ENCODE peak calls at places on chromosome 4, in ten cellular contexts. One of them, this sample, is unnamed.

GRCh38 chr4:15374697-15375096 is 53.1 kb upstream of the C1QTNF7 start:
- DNase-seq in sigmoid colon: no peak
- DNase-seq in endodermal cell: no peak
- DNase-seq in lung: no peak
- DNase-seq in tibial nerve: no peak
- DNase-seq in A549: no peak
- DNase-seq in Caco-2: no peak
- DNase-seq in right lobe of liver: no peak
- DNase-seq in right atrium auricular region: no peak
- DNase-seq in kidney: no peak
- DNase-seq in this sample: no peak

GRCh38 chr4:129246850-129247542 is 151.0 kb downstream of the C4orf33 start:
- DNase-seq in A549: no peak
- DNase-seq in endodermal cell: no peak
- DNase-seq in right atrium auricular region: no peak
- DNase-seq in kidney: no peak
- DNase-seq in right lobe of liver: no peak
- DNase-seq in Caco-2: no peak
- DNase-seq in tibial nerve: no peak
- DNase-seq in lung: no peak
- DNase-seq in sigmoid colon: no peak
- DNase-seq in this sample: no peak

GRCh38 chr4:180335571-180335970 is 1907.6 kb upstream of the TENM3 start:
- DNase-seq in tibial nerve: no peak
- DNase-seq in right lobe of liver: no peak
- DNase-seq in sigmoid colon: no peak
- DNase-seq in Caco-2: no peak
- DNase-seq in lung: no peak
- DNase-seq in kidney: no peak
- DNase-seq in A549: no peak
- DNase-seq in right atrium auricular region: no peak
- DNase-seq in endodermal cell: no peak
- DNase-seq in this sample: no peak

GRCh38 chr4:150078996-150079581 is 844 bp downstream of the DCLK2 start:
- DNase-seq in endodermal cell: peak; percentile 81
- DNase-seq in A549: peak; percentile 69
- DNase-seq in Caco-2: peak; percentile 42
- DNase-seq in kidney: peak; percentile 86
- DNase-seq in tibial nerve: peak; percentile 13
- DNase-seq in right lobe of liver: peak; percentile 23
- DNase-seq in sigmoid colon: peak; percentile 77
- DNase-seq in lung: peak; percentile 31
- DNase-seq in right atrium auricular region: no peak
- DNase-seq in this sample: peak; percentile 54

GRCh38 chr4:142416711-142417275 is 429.3 kb downstream of the INPP4B start:
- DNase-seq in kidney: no peak
- DNase-seq in tibial nerve: no peak
- DNase-seq in lung: no peak
- DNase-seq in endodermal cell: no peak
- DNase-seq in right lobe of liver: no peak
- DNase-seq in Caco-2: no peak
- DNase-seq in right atrium auricular region: no peak
- DNase-seq in sigmoid colon: no peak
- DNase-seq in A549: no peak
- DNase-seq in this sample: no peak

GRCh38 chr4:166091146-166091545 is 218.1 kb downstream of the TLL1 start:
- DNase-seq in kidney: no peak
- DNase-seq in Caco-2: no peak
- DNase-seq in lung: no peak
- DNase-seq in right lobe of liver: no peak
- DNase-seq in sigmoid colon: no peak
- DNase-seq in endodermal cell: no peak
- DNase-seq in right atrium auricular region: no peak
- DNase-seq in A549: no peak
- DNase-seq in tibial nerve: no peak
- DNase-seq in this sample: no peak

GRCh38 chr4:120718979-120719566 is 203.5 kb downstream of the PRDM5 start:
- DNase-seq in endodermal cell: no peak
- DNase-seq in right lobe of liver: no peak
- DNase-seq in Caco-2: peak; percentile 46
- DNase-seq in kidney: no peak
- DNase-seq in tibial nerve: no peak
- DNase-seq in lung: no peak
- DNase-seq in A549: peak; percentile 19
- DNase-seq in sigmoid colon: no peak
- DNase-seq in right atrium auricular region: no peak
- DNase-seq in this sample: no peak

GRCh38 chr4:2927016-2927695 is 36.0 kb downstream of the NOP14 start:
- DNase-seq in endodermal cell: no peak
- DNase-seq in right atrium auricular region: no peak
- DNase-seq in sigmoid colon: no peak
- DNase-seq in right lobe of liver: peak; percentile 16
- DNase-seq in tibial nerve: no peak
- DNase-seq in A549: no peak
- DNase-seq in Caco-2: no peak
- DNase-seq in lung: no peak
- DNase-seq in kidney: peak; percentile 65
- DNase-seq in this sample: no peak

GRCh38 chr4:123580981-123581664 is 184.5 kb downstream of the SPRY1 start:
- DNase-seq in kidney: no peak
- DNase-seq in A549: no peak
- DNase-seq in tibial nerve: no peak
- DNase-seq in Caco-2: no peak
- DNase-seq in endodermal cell: no peak
- DNase-seq in lung: no peak
- DNase-seq in right lobe of liver: no peak
- DNase-seq in sigmoid colon: no peak
- DNase-seq in right atrium auricular region: no peak
- DNase-seq in this sample: no peak

GRCh38 chr4:139794158-139794954 is 128.7 kb downstream of the MGST2 start:
- DNase-seq in A549: no peak
- DNase-seq in sigmoid colon: no peak
- DNase-seq in lung: no peak
- DNase-seq in endodermal cell: no peak
- DNase-seq in tibial nerve: no peak
- DNase-seq in Caco-2: no peak
- DNase-seq in right lobe of liver: no peak
- DNase-seq in kidney: no peak
- DNase-seq in right atrium auricular region: no peak
- DNase-seq in this sample: peak; percentile 35

GRCh38 chr4:138868562-138868961 is 147.0 kb upstream of the NOCT start:
- DNase-seq in sigmoid colon: no peak
- DNase-seq in A549: no peak
- DNase-seq in endodermal cell: no peak
- DNase-seq in lung: no peak
- DNase-seq in Caco-2: no peak
- DNase-seq in right lobe of liver: no peak
- DNase-seq in tibial nerve: no peak
- DNase-seq in kidney: peak; percentile 74
- DNase-seq in right atrium auricular region: no peak
- DNase-seq in this sample: no peak

GRCh38 chr4:17613761-17614415 is 553 bp upstream of the MED28 start:
- DNase-seq in endodermal cell: peak; percentile 55
- DNase-seq in sigmoid colon: peak; percentile 76
- DNase-seq in Caco-2: no peak
- DNase-seq in A549: no peak
- DNase-seq in kidney: no peak
- DNase-seq in right lobe of liver: peak; percentile 43
- DNase-seq in lung: peak; percentile 37
- DNase-seq in tibial nerve: no peak
- DNase-seq in right atrium auricular region: no peak
- DNase-seq in this sample: peak; percentile 52

GRCh38 chr4:39020130-39020529 is 12.1 kb downstream of the TMEM156 start:
- DNase-seq in kidney: no peak
- DNase-seq in Caco-2: no peak
- DNase-seq in lung: no peak
- DNase-seq in right lobe of liver: no peak
- DNase-seq in A549: no peak
- DNase-seq in tibial nerve: no peak
- DNase-seq in sigmoid colon: no peak
- DNase-seq in endodermal cell: no peak
- DNase-seq in right atrium auricular region: no peak
- DNase-seq in this sample: no peak

GRCh38 chr4:68272860-68273259 is 27.4 kb upstream of the TMPRSS11B start:
- DNase-seq in sigmoid colon: no peak
- DNase-seq in lung: no peak
- DNase-seq in endodermal cell: no peak
- DNase-seq in tibial nerve: no peak
- DNase-seq in right atrium auricular region: no peak
- DNase-seq in Caco-2: peak; percentile 15
- DNase-seq in right lobe of liver: no peak
- DNase-seq in A549: no peak
- DNase-seq in kidney: no peak
- DNase-seq in this sample: peak; percentile 12

GRCh38 chr4:68267433-68267944 is 22.0 kb upstream of the TMPRSS11B start:
- DNase-seq in right atrium auricular region: no peak
- DNase-seq in right lobe of liver: no peak
- DNase-seq in A549: peak; percentile 14
- DNase-seq in sigmoid colon: no peak
- DNase-seq in endodermal cell: no peak
- DNase-seq in Caco-2: no peak
- DNase-seq in kidney: no peak
- DNase-seq in lung: no peak
- DNase-seq in tibial nerve: no peak
- DNase-seq in this sample: peak; percentile 26

GRCh38 chr4:68278045-68278444 is 32.6 kb upstream of the TMPRSS11B start:
- DNase-seq in endodermal cell: no peak
- DNase-seq in A549: no peak
- DNase-seq in Caco-2: no peak
- DNase-seq in lung: no peak
- DNase-seq in right atrium auricular region: no peak
- DNase-seq in kidney: no peak
- DNase-seq in sigmoid colon: no peak
- DNase-seq in tibial nerve: no peak
- DNase-seq in right lobe of liver: no peak
- DNase-seq in this sample: no peak

GRCh38 chr4:68271851-68272756 is 26.6 kb upstream of the TMPRSS11B start:
- DNase-seq in Caco-2: peak; percentile 49
- DNase-seq in endodermal cell: peak; percentile 63
- DNase-seq in A549: peak; percentile 51
- DNase-seq in right lobe of liver: no peak
- DNase-seq in tibial nerve: no peak
- DNase-seq in lung: no peak
- DNase-seq in kidney: no peak
- DNase-seq in sigmoid colon: no peak
- DNase-seq in right atrium auricular region: no peak
- DNase-seq in this sample: peak; percentile 79
- H3K4me3 ChIP-seq in Caco-2: no peak overlapping the region
- H3K4me3 ChIP-seq in endodermal cell: peak overlapping the region; percentile 56
- H3K4me3 ChIP-seq in A549: no peak overlapping the region
- H3K4me3 ChIP-seq in right lobe of liver: no peak overlapping the region
- H3K4me3 ChIP-seq in tibial nerve: no peak overlapping the region
- H3K4me3 ChIP-seq in lung: no peak overlapping the region
- H3K4me3 ChIP-seq in kidney: peak overlapping the region; percentile 45
- H3K4me3 ChIP-seq in sigmoid colon: no peak overlapping the region
- H3K4me3 ChIP-seq in right atrium auricular region: no peak overlapping the region
- H3K4me3 ChIP-seq in this sample: peak overlapping the region; percentile 28

DNA sequence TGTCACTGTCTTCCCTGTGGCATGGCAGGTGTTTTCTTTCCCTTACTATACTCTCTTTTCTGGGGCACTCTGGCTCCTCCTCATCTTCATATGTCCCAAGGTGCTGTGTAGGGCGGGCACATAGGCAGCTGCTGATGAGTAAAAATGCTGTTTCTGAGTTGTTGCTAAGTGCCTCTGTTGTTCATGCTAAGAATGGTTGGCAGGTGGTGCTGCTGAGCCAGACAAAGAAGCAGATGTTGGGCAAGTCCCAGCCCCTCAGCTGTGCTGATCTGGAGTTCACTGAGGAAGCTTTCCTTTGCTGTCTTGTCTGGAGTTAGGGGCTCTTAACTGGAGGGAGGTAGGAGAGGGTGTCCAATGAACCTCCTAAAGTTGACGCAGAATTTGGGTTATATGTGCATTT is 40.6 kb downstream of the HADH start:
- DNase-seq in lung: no peak
- DNase-seq in tibial nerve: peak; percentile 17
- DNase-seq in A549: peak; percentile 41
- DNase-seq in right lobe of liver: no peak
- DNase-seq in Caco-2: peak; percentile 53
- DNase-seq in sigmoid colon: no peak
- DNase-seq in endodermal cell: peak; percentile 82
- DNase-seq in right atrium auricular region: no peak
- DNase-seq in kidney: no peak
- DNase-seq in this sample: peak; percentile 61
- H3K4me1 ChIP-seq in lung: no peaks in the 10 kb centered on the region
- H3K4me1 ChIP-seq in tibial nerve: no peaks in the 10 kb centered on the region
- H3K4me1 ChIP-seq in A549: no peaks in the 10 kb centered on the region
- H3K4me1 ChIP-seq in right lobe of liver: no peaks in the 10 kb centered on the region
- H3K4me1 ChIP-seq in Caco-2: no peaks in the 10 kb centered on the region
- H3K4me1 ChIP-seq in sigmoid colon: no peaks in the 10 kb centered on the region
- H3K4me1 ChIP-seq in endodermal cell: no peaks in the 10 kb centered on the region
- H3K4me1 ChIP-seq in right atrium auricular region: no peaks in the 10 kb centered on the region
- H3K4me1 ChIP-seq in kidney: no peaks in the 10 kb centered on the region
- H3K4me1 ChIP-seq in this sample: no peaks in the 10 kb centered on the region

DNA sequence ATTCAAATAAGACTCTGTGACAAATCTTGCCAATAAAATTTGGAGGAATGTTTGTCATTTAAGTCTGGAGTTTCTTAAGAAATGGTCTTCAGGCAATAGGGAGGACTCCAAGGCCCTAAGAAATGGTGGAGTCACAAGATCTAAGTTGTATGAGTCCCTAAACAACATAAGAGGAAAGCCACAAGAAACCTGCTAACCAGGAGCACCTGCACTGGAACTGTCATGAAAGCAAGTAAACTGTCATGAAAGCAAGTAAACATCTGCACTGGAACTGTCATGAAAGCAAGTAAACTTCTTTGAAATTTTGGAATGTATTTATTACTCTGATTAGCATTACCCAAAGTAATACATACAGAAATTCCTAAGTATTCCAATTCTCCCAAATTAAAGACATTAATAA is 3.5 kb downstream of the CNOT6L start:
- DNase-seq in lung: no peak
- DNase-seq in right atrium auricular region: no peak
- DNase-seq in tibial nerve: no peak
- DNase-seq in right lobe of liver: no peak
- DNase-seq in A549: no peak
- DNase-seq in Caco-2: no peak
- DNase-seq in kidney: no peak
- DNase-seq in endodermal cell: no peak
- DNase-seq in sigmoid colon: no peak
- DNase-seq in this sample: no peak
- H3K4me3 ChIP-seq in lung: no peak overlapping the region
- H3K4me3 ChIP-seq in right atrium auricular region: no peak overlapping the region
- H3K4me3 ChIP-seq in tibial nerve: no peak overlapping the region
- H3K4me3 ChIP-seq in right lobe of liver: no peak overlapping the region
- H3K4me3 ChIP-seq in A549: no peak overlapping the region
- H3K4me3 ChIP-seq in Caco-2: no peak overlapping the region
- H3K4me3 ChIP-seq in kidney: no peak overlapping the region
- H3K4me3 ChIP-seq in endodermal cell: no peak overlapping the region
- H3K4me3 ChIP-seq in sigmoid colon: no peak overlapping the region
- H3K4me3 ChIP-seq in this sample: no peak overlapping the region

DNA sequence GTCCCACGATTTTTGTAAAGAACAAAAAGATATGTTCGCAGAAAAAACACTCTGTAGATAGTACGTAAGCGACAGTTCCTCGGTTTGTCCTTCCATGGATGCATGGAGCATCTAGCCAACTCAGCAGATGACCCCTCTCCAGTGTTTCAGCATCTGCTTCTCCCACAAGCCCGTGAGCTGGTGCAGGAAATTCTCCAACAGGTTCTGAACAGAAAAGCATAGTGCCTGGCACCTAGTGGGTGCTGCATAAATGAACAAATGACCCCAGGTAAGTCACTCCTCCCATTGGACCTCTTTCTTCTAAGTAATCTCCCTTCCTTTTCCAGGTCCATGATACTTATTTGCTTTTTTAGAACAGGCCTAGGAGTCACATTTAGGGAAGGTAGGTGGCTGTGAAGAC is 966 bp upstream of the KIAA0232 start:
- DNase-seq in sigmoid colon: no peak
- DNase-seq in lung: no peak
- DNase-seq in A549: no peak
- DNase-seq in endodermal cell: no peak
- DNase-seq in tibial nerve: no peak
- DNase-seq in Caco-2: no peak
- DNase-seq in right atrium auricular region: no peak
- DNase-seq in right lobe of liver: no peak
- DNase-seq in kidney: no peak
- DNase-seq in this sample: no peak
- H3K4me1 ChIP-seq in sigmoid colon: peaks cover 12% of the 10 kb centered on the region
- H3K4me1 ChIP-seq in lung: peaks cover 6% of the 10 kb centered on the region
- H3K4me1 ChIP-seq in A549: peaks cover 36% of the 10 kb centered on the region
- H3K4me1 ChIP-seq in endodermal cell: peaks cover 15% of the 10 kb centered on the region
- H3K4me1 ChIP-seq in tibial nerve: peaks cover 25% of the 10 kb centered on the region
- H3K4me1 ChIP-seq in Caco-2: no peaks in the 10 kb centered on the region
- H3K4me1 ChIP-seq in right atrium auricular region: peaks cover 34% of the 10 kb centered on the region
- H3K4me1 ChIP-seq in right lobe of liver: no peaks in the 10 kb centered on the region
- H3K4me1 ChIP-seq in kidney: no peaks in the 10 kb centered on the region
- H3K4me1 ChIP-seq in this sample: peaks cover 9% of the 10 kb centered on the region

This sample was measured in SJSA1.